ENCODE peak calls at places on chromosomes 7 and 10, in four cellular contexts. One of them, this sample, is unnamed.
A peak's percentile ranks its signal among the peaks of the same experiment; 100 is the strongest.

GRCh38 chr7:155258233-155258575 is 39.5 kb upstream of the INSIG1 start:
- DNase-seq in progenitor cell of endocrine pancreas: no peak
- DNase-seq in psoas muscle: peak; percentile 65
- DNase-seq in Peyer's patch: no peak
- DNase-seq in this sample: no peak

GRCh38 chr7:12281026-12281425 is 69.9 kb downstream of the TMEM106B start:
- DNase-seq in progenitor cell of endocrine pancreas: no peak
- DNase-seq in psoas muscle: no peak
- DNase-seq in Peyer's patch: no peak
- DNase-seq in this sample: no peak

GRCh38 chr10:111109506-111110242 is 32.8 kb downstream of the ADRA2A start:
- DNase-seq in progenitor cell of endocrine pancreas: no peak
- DNase-seq in psoas muscle: no peak
- DNase-seq in Peyer's patch: peak; percentile 4
- DNase-seq in this sample: no peak

GRCh38 chr7:99788554-99788953 is 4.6 kb upstream of the CYP3A4 start:
- DNase-seq in progenitor cell of endocrine pancreas: no peak
- DNase-seq in psoas muscle: no peak
- DNase-seq in Peyer's patch: no peak
- DNase-seq in this sample: no peak

GRCh38 chr10:42111661-42112330 is 526.6 kb downstream of the ZNF33B start:
- DNase-seq in progenitor cell of endocrine pancreas: no peak
- DNase-seq in psoas muscle: no peak
- DNase-seq in Peyer's patch: no peak
- DNase-seq in this sample: no peak

GRCh38 chr7:94439893-94440381 is 45.2 kb downstream of the COL1A2 start:
- DNase-seq in progenitor cell of endocrine pancreas: no peak
- DNase-seq in psoas muscle: no peak
- DNase-seq in Peyer's patch: no peak
- DNase-seq in this sample: no peak

GRCh38 chr10:122171270-122171669 is 99.8 kb upstream of the BTBD16 start:
- DNase-seq in progenitor cell of endocrine pancreas: no peak
- DNase-seq in psoas muscle: no peak
- DNase-seq in Peyer's patch: no peak
- DNase-seq in this sample: no peak

GRCh38 chr10:102644066-102644645 is at the start of gene TRIM8:
- DNase-seq in progenitor cell of endocrine pancreas: peak; percentile 44
- DNase-seq in psoas muscle: peak; percentile 77
- DNase-seq in Peyer's patch: peak; percentile 85
- DNase-seq in this sample: no peak

GRCh38 chr10:130169136-130169888 is 33.1 kb downstream of the GLRX3 start:
- DNase-seq in progenitor cell of endocrine pancreas: no peak
- DNase-seq in psoas muscle: no peak
- DNase-seq in Peyer's patch: no peak
- DNase-seq in this sample: no peak

GRCh38 chr10:43137701-43137970 is 609 bp upstream of the CSGALNACT2 start:
- DNase-seq in progenitor cell of endocrine pancreas: no peak
- DNase-seq in psoas muscle: peak; percentile 70
- DNase-seq in Peyer's patch: peak; percentile 62
- DNase-seq in this sample: no peak

GRCh38 chr7:37665352-37666022 is 18.1 kb upstream of the GPR141 start:
- DNase-seq in progenitor cell of endocrine pancreas: no peak
- DNase-seq in psoas muscle: no peak
- DNase-seq in Peyer's patch: no peak
- DNase-seq in this sample: no peak

GRCh38 chr10:86182150-86182549 is 184.4 kb downstream of the GRID1 start:
- DNase-seq in progenitor cell of endocrine pancreas: no peak
- DNase-seq in psoas muscle: no peak
- DNase-seq in Peyer's patch: peak; percentile 17
- DNase-seq in this sample: no peak

GRCh38 chr10:59303018-59303417 is 59.3 kb downstream of the FAM13C start:
- DNase-seq in progenitor cell of endocrine pancreas: no peak
- DNase-seq in psoas muscle: no peak
- DNase-seq in Peyer's patch: no peak
- DNase-seq in this sample: no peak

GRCh38 chr7:41817386-41817785 is 114.5 kb upstream of the INHBA start:
- DNase-seq in progenitor cell of endocrine pancreas: no peak
- DNase-seq in psoas muscle: no peak
- DNase-seq in Peyer's patch: no peak
- DNase-seq in this sample: no peak

GRCh38 chr10:113187066-113187777 is 237.2 kb downstream of the TCF7L2 start:
- DNase-seq in progenitor cell of endocrine pancreas: no peak
- DNase-seq in psoas muscle: peak; percentile 72
- DNase-seq in Peyer's patch: no peak
- DNase-seq in this sample: no peak

GRCh38 chr10:97759157-97759980 is 12.4 kb downstream of the SFRP5 start:
- DNase-seq in progenitor cell of endocrine pancreas: peak; percentile 83
- DNase-seq in psoas muscle: peak; percentile 83
- DNase-seq in Peyer's patch: peak; percentile 75
- DNase-seq in this sample: peak; percentile 38

GRCh38 chr10:125955766-125956165 is 59.4 kb downstream of the FANK1 start:
- DNase-seq in progenitor cell of endocrine pancreas: no peak
- DNase-seq in psoas muscle: no peak
- DNase-seq in Peyer's patch: no peak
- DNase-seq in this sample: no peak

GRCh38 chr7:33558961-33559710 is 346.2 kb upstream of the BMPER start:
- DNase-seq in progenitor cell of endocrine pancreas: no peak
- DNase-seq in psoas muscle: no peak
- DNase-seq in Peyer's patch: no peak
- DNase-seq in this sample: no peak

GRCh38 chr10:22016046-22016705 is 12.6 kb upstream of the DNAJC1 start:
- DNase-seq in progenitor cell of endocrine pancreas: no peak
- DNase-seq in psoas muscle: no peak
- DNase-seq in Peyer's patch: no peak
- DNase-seq in this sample: no peak

GRCh38 chr10:22005763-22006162 is 2.2 kb upstream of the DNAJC1 start:
- DNase-seq in progenitor cell of endocrine pancreas: no peak
- DNase-seq in psoas muscle: no peak
- DNase-seq in Peyer's patch: no peak
- DNase-seq in this sample: no peak

GRCh38 chr10:22006379-22006884 is 2.9 kb upstream of the DNAJC1 start:
- DNase-seq in progenitor cell of endocrine pancreas: no peak
- DNase-seq in psoas muscle: no peak
- DNase-seq in Peyer's patch: no peak
- DNase-seq in this sample: no peak

GRCh38 chr10:22010973-22011408 is 7.5 kb upstream of the DNAJC1 start:
- DNase-seq in progenitor cell of endocrine pancreas: no peak
- DNase-seq in psoas muscle: no peak
- DNase-seq in Peyer's patch: no peak
- DNase-seq in this sample: no peak
- TF ChIP-seq CTCF in progenitor cell of endocrine pancreas: peak; percentile 67
- TF ChIP-seq CTCF in psoas muscle: peak; percentile 53
- TF ChIP-seq CTCF in Peyer's patch: no peak
- TF ChIP-seq CTCF in this sample: peak; percentile 50

GRCh38 chr7:74021546-74022320 is 6.2 kb upstream of the ELN start:
- DNase-seq in progenitor cell of endocrine pancreas: no peak
- DNase-seq in psoas muscle: peak; percentile 53
- DNase-seq in Peyer's patch: no peak
- DNase-seq in this sample: no peak

GRCh38 chr7:74023786-74024185 is 4.2 kb upstream of the ELN start:
- DNase-seq in progenitor cell of endocrine pancreas: no peak
- DNase-seq in psoas muscle: peak; percentile 51
- DNase-seq in Peyer's patch: no peak
- DNase-seq in this sample: no peak

GRCh38 chr7:74022507-74022906 is 5.5 kb upstream of the ELN start:
- DNase-seq in progenitor cell of endocrine pancreas: no peak
- DNase-seq in psoas muscle: peak; percentile 54
- DNase-seq in Peyer's patch: no peak
- DNase-seq in this sample: no peak

GRCh38 chr7:74025146-74025545 is 2.8 kb upstream of the ELN start:
- DNase-seq in progenitor cell of endocrine pancreas: no peak
- DNase-seq in psoas muscle: no peak
- DNase-seq in Peyer's patch: no peak
- DNase-seq in this sample: no peak

DNA sequence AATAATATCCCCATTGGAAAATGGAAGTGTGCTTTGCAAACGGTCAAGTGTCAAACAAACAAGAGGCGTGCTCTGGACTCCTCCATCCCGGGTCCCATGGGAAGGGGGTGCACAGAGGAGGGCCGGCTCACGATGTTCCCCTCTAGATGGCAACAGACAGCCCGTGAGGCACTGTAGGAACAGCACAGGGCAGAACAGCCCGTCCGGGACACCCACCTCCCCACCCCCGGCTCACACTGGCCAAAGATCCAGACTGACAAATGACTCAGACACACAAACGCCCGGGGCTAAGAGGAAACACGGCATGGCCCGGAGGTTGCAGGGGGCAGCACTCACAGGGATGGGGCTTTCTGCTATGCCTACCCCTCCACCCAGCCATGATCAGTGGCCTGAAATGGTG is 4.9 kb upstream of the ELN start:
- DNase-seq in progenitor cell of endocrine pancreas: no peak
- DNase-seq in psoas muscle: peak; percentile 90
- DNase-seq in Peyer's patch: no peak
- DNase-seq in this sample: peak; percentile 70
- TF ChIP-seq CTCF in progenitor cell of endocrine pancreas: no peak
- TF ChIP-seq CTCF in psoas muscle: no peak
- TF ChIP-seq CTCF in Peyer's patch: no peak
- TF ChIP-seq CTCF in this sample: no peak

DNA sequence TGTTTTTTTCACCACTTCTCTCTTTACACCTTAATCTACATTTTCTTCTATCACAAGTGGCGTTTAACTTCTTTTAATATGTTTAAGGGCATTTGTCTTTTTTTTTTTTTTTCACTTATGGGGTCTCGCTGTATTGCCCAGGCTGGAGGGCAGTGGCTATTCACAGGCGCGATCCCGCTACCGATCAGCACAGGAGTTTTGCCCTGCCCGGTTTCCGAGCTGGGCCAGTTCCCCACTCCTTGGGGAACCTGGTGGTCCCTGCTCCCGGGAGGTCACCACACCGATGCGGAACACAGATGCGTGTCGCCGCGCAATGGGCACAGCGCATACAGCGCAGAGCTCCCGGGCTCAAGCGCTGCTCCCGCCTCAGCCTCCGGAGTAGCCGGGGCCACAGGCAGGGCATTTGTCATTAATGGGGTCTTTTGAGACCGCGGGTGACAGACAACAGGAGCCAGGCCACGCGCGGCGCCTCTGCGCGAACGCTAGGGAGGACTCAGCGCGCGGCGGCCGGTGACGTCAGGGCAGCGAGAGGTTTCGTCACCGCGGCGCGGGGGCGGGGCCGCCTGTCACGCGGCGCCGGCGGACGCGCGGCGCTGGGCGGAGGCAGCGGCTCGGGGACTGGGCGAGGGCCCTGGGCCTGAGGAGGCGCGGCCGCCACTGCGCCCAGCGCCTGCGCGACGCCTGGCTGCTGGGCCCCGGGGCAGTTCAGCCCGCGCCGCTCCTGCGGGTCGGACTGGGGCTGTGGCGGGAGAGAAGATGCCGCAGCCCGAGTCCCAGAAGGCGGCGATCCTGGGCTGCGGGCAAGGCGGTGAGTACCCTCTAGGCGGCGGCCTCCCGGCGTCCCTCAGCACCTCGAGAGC is at the start of gene GALNT11:
- DNase-seq in progenitor cell of endocrine pancreas: peak; percentile 74
- DNase-seq in psoas muscle: peak; percentile 93
- DNase-seq in Peyer's patch: peak; percentile 93
- DNase-seq in this sample: peak; percentile 78
- TF ChIP-seq CTCF in progenitor cell of endocrine pancreas: peak; percentile 49
- TF ChIP-seq CTCF in psoas muscle: no peak
- TF ChIP-seq CTCF in Peyer's patch: peak; percentile 47
- TF ChIP-seq CTCF in this sample: peak; percentile 76

GRCh38 chr7:3995187-3995586 is 686.9 kb upstream of the FOXK1 start:
- DNase-seq in progenitor cell of endocrine pancreas: no peak
- DNase-seq in psoas muscle: no peak
- DNase-seq in Peyer's patch: no peak
- DNase-seq in this sample: no peak
- TF ChIP-seq CTCF in progenitor cell of endocrine pancreas: peak; percentile 34
- TF ChIP-seq CTCF in psoas muscle: no peak
- TF ChIP-seq CTCF in Peyer's patch: no peak
- TF ChIP-seq CTCF in this sample: no peak

GRCh38 chr7:47435889-47436312 is 146.0 kb downstream of the TNS3 start:
- DNase-seq in progenitor cell of endocrine pancreas: no peak
- DNase-seq in psoas muscle: peak; percentile 78
- DNase-seq in Peyer's patch: peak; percentile 81
- DNase-seq in this sample: peak; percentile 65
- TF ChIP-seq CTCF in progenitor cell of endocrine pancreas: peak; percentile 69
- TF ChIP-seq CTCF in psoas muscle: peak; percentile 72
- TF ChIP-seq CTCF in Peyer's patch: peak; percentile 80
- TF ChIP-seq CTCF in this sample: peak; percentile 56

GRCh38 chr10:120436431-120437142 is 20.4 kb upstream of the PLPP4 start:
- DNase-seq in progenitor cell of endocrine pancreas: no peak
- DNase-seq in psoas muscle: no peak
- DNase-seq in Peyer's patch: no peak
- DNase-seq in this sample: no peak
- TF ChIP-seq CTCF in progenitor cell of endocrine pancreas: no peak
- TF ChIP-seq CTCF in psoas muscle: no peak
- TF ChIP-seq CTCF in Peyer's patch: no peak
- TF ChIP-seq CTCF in this sample: no peak

GRCh38 chr7:80060218-80060806 is 74.3 kb upstream of the GNAI1 start:
- DNase-seq in progenitor cell of endocrine pancreas: no peak
- DNase-seq in psoas muscle: no peak
- DNase-seq in Peyer's patch: no peak
- DNase-seq in this sample: no peak
- TF ChIP-seq CTCF in progenitor cell of endocrine pancreas: peak; percentile 75
- TF ChIP-seq CTCF in psoas muscle: peak; percentile 67
- TF ChIP-seq CTCF in Peyer's patch: peak; percentile 55
- TF ChIP-seq CTCF in this sample: peak; percentile 38